ENCODE peak calls at places on chromosomes 2 and 18, in four cellular contexts. B is CD8-positive, alpha-beta T cell; L is glomerular endothelial cell; K is left kidney. T is an unnamed sample.

GRCh38 chr2:161952722-161953322 is 121.2 kb downstream of the DPP4 start:
- DNase-seq in B (no peak), L (no peak), K (no peak), T (no peak)

GRCh38 chr18:44096016-44096415 is 584.7 kb upstream of the SETBP1 start:
- DNase-seq in B (no peak), L (no peak), K (no peak), T (no peak)

GRCh38 chr2:19031642-19032041 is 326.8 kb downstream of the OSR1 start:
- DNase-seq in B (no peak), L (no peak), K (no peak), T (no peak)

GRCh38 chr2:181916726-181917377 is 25.3 kb downstream of the ITPRID2 start:
- DNase-seq in B (no peak), L (no peak), K (no peak), T (no peak)

GRCh38 chr18:73791081-73791480 is 356.6 kb downstream of the FBXO15 start:
- DNase-seq in B (no peak), L (no peak), K (no peak), T (no peak)

GRCh38 chr2:160522951-160523700 is 29.5 kb upstream of the RBMS1 start:
- DNase-seq in B (no peak), L (no peak), K (no peak), T (no peak)

GRCh38 chr18:5155180-5155906 is 41.7 kb downstream of the AKAIN1 start:
- DNase-seq in B (no peak), L (no peak), K (no peak), T (no peak)

GRCh38 chr18:46401486-46402115 is 255.4 kb downstream of the LOXHD1 start:
- DNase-seq in B (no peak), L (no peak), K (no peak), T (no peak)

GRCh38 chr2:2868065-2868464 is 509.6 kb downstream of the EIPR1 start:
- DNase-seq in B (no peak), L (no peak), K (no peak), T (no peak)

GRCh38 chr2:241649414-241649813 is 11.9 kb downstream of the ATG4B start:
- DNase-seq in B (no peak), L (no peak), K (no peak), T (no peak)

GRCh38 chr2:31558401-31559295 is 22.1 kb downstream of the SRD5A2 start:
- DNase-seq in B (no peak), L (no peak), K (no peak), T (no peak)

GRCh38 chr18:1049173-1049572 is 144.5 kb downstream of the ADCYAP1 start:
- DNase-seq in B (no peak), L (no peak), K (no peak), T (no peak)

GRCh38 chr2:62431512-62431911 is 74.5 kb downstream of the TMEM17 start:
- DNase-seq in B (no peak), L (no peak), K (no peak), T (no peak)

GRCh38 chr2:232873292-232873908 is 3.3 kb downstream of the SNORC start:
- DNase-seq in B (no peak), L (no peak), K (no peak), T (no peak)

GRCh38 chr2:86413296-86414085 is 27.7 kb upstream of the KDM3A start:
- DNase-seq in B (no peak), L (no peak), K (peak), T (no peak)

GRCh38 chr18:23822590-23823385 is 133.5 kb downstream of the LAMA3 start:
- DNase-seq in B (no peak), L (no peak), K (no peak), T (no peak)

GRCh38 chr2:136052374-136053362 is 65.3 kb downstream of the CXCR4 start:
- DNase-seq in B (no peak), L (no peak), K (no peak), T (no peak)

GRCh38 chr2:218033590-218034496 is 31.0 kb upstream of the TNS1 start:
- DNase-seq in B (no peak), L (no peak), K (peak), T (no peak)

GRCh38 chr18:65287642-65288041 is 463.2 kb upstream of the CDH7 start:
- DNase-seq in B (no peak), L (no peak), K (peak), T (no peak)

GRCh38 chr2:20444113-20444992 is 2.5 kb upstream of the RHOB start:
- DNase-seq in B (no peak), L (peak), K (peak), T (no peak)

GRCh38 chr18:55326134-55326533 is 261.9 kb downstream of the TCF4 start:
- DNase-seq in B (no peak), L (no peak), K (no peak), T (no peak)

GRCh38 chr18:11553098-11553940 is 56.1 kb upstream of the SLC35G4 start:
- DNase-seq in B (peak), L (peak), K (peak), T (peak)

GRCh38 chr2:134228493-134228903 is 25.4 kb upstream of the MGAT5 start:
- DNase-seq in B (no peak), L (no peak), K (no peak), T (no peak)

GRCh38 chr2:162091325-162092007 is 17.5 kb upstream of the DPP4 start:
- DNase-seq in B (no peak), L (no peak), K (peak), T (no peak)

GRCh38 chr2:144570566-144570965 is 50.6 kb upstream of the ZEB2 start:
- DNase-seq in B (no peak), L (no peak), K (no peak), T (no peak)

GRCh38 chr2:44707945-44708645 is 233.4 kb upstream of the SIX3 start:
- DNase-seq in B (no peak), L (no peak), K (no peak), T (no peak)

GRCh38 chr2:172248381-172249173 is 145.9 kb upstream of the DLX2 start:
- DNase-seq in B (no peak), L (no peak), K (no peak), T (no peak)